ENCODE peak calls at places on chromosomes 2 and 18, in nine cellular contexts. C is naive B cell; G is activated CD8-positive, alpha-beta memory T cell treated with anti-CD3 and anti-CD28 coated beads, Interleukin-2, amount 10 ng/mL, durations not matched to agents 7 days and 5 days; J is iris pigment epithelial cell; I is GM13976; H is ACHN; T is activated CD4-positive, alpha-beta T cell treated with anti-CD3 and anti-CD28 coated beads for 4 hours; L is hepatocyte; B is natural killer cell. Y is an unnamed sample.

GRCh38 chr2:235841863-235842262 is 326.3 kb downstream of the GBX2 start:
- DNase-seq in J (no peak), C (no peak), T (no peak), L (no peak), G (no peak), B (no peak), I (no peak), H (no peak), Y (no peak)

GRCh38 chr2:8541223-8541622 is 140.6 kb upstream of the ID2 start:
- DNase-seq in G (peak; percentile 54), B (no peak), I (no peak), J (no peak), T (no peak), C (no peak), L (no peak), H (no peak), Y (no peak)

GRCh38 chr18:58135806-58136331 is 91.8 kb downstream of the NEDD4L start:
- DNase-seq in C (peak; percentile 51), L (peak; percentile 68), J (peak; percentile 64), T (peak; percentile 15), G (peak; percentile 63), I (peak; percentile 82), B (peak; percentile 22), H (peak; percentile 73), Y (no peak)

GRCh38 chr2:122236152-122236892 is 480.9 kb downstream of the TSN start:
- DNase-seq in H (peak; percentile 96), T (no peak), G (no peak), B (no peak), J (peak; percentile 9), L (no peak), C (no peak), I (no peak), Y (no peak)

GRCh38 chr2:119545076-119545475 is 827 bp downstream of the CFAP221 start:
- DNase-seq in C (no peak), L (no peak), T (no peak), B (no peak), G (no peak), I (no peak), H (peak; percentile 81), J (no peak), Y (no peak)

GRCh38 chr2:109280804-109281203 is 151.8 kb downstream of the SH3RF3 start:
- DNase-seq in L (no peak), B (no peak), H (no peak), I (no peak), C (no peak), J (no peak), G (no peak), T (no peak), Y (no peak)

GRCh38 chr18:61336766-61337165 is 3.5 kb downstream of the CDH20 start:
- DNase-seq in G (no peak), H (no peak), C (no peak), I (no peak), B (no peak), T (no peak), L (no peak), J (no peak), Y (no peak)

GRCh38 chr2:158045362-158045761 is 56.3 kb upstream of the UPP2 start:
- DNase-seq in I (no peak), H (peak; percentile 50), G (no peak), L (peak; percentile 21), B (no peak), T (no peak), J (no peak), C (no peak), Y (no peak)

GRCh38 chr18:24400587-24400986 is 3.0 kb upstream of the OSBPL1A start:
- DNase-seq in I (no peak), B (no peak), J (peak; percentile 17), C (no peak), H (no peak), G (no peak), L (no peak), T (no peak), Y (no peak)

GRCh38 chr2:145350011-145350410 is 830.1 kb upstream of the ZEB2 start:
- DNase-seq in C (no peak), L (no peak), I (no peak), J (peak; percentile 75), B (no peak), G (no peak), T (no peak), H (no peak), Y (no peak)

GRCh38 chr2:107337209-107337898 is 451.4 kb upstream of the ST6GAL2 start:
- DNase-seq in J (peak; percentile 36), C (no peak), H (no peak), L (no peak), T (no peak), B (no peak), I (no peak), G (no peak), Y (no peak)

GRCh38 chr18:48486762-48487161 is 52.1 kb upstream of the CTIF start:
- DNase-seq in C (no peak), H (no peak), J (peak; percentile 77), T (no peak), L (peak; percentile 23), B (no peak), G (no peak), I (no peak), Y (no peak)

GRCh38 chr18:32378705-32379104 is 92.0 kb downstream of the GAREM1 start:
- DNase-seq in T (no peak), J (peak; percentile 84), H (no peak), B (no peak), I (no peak), L (peak; percentile 61), C (no peak), G (no peak), Y (no peak)

Y was measured in vagina.